ENCODE peak calls at places on chromosomes 3 and 15, in seven cellular contexts. U, B, F, Z, L, I and Y are unnamed samples.

GRCh38 chr3:62542185-62542584 is 168.8 kb upstream of the FEZF2 start:
- DNase-seq in L (no peak), I (no peak), Z (no peak), F (no peak), B (no peak), U (no peak), Y (no peak)

GRCh38 chr15:31465083-31465955 is 138.7 kb downstream of the KLF13 start:
- DNase-seq in Z (no peak), F (no peak), U (no peak), B (no peak), I (no peak), L (no peak), Y (no peak)

GRCh38 chr15:41121951-41122350 is 5.9 kb upstream of the INO80 start:
- DNase-seq in Z (no peak), U (no peak), F (no peak), B (no peak), L (no peak), I (no peak), Y (no peak)

GRCh38 chr15:47384776-47385175 is 332.5 kb upstream of the SEMA6D start:
- DNase-seq in L (no peak), I (no peak), U (no peak), F (no peak), B (no peak), Z (no peak), Y (no peak)

GRCh38 chr3:169243122-169243521 is 420.4 kb downstream of the MECOM start:
- DNase-seq in F (no peak), I (no peak), Z (no peak), L (no peak), U (no peak), B (no peak), Y (no peak)

GRCh38 chr3:151175952-151176351 is 27.1 kb downstream of the GPR171 start:
- DNase-seq in L (no peak), U (no peak), I (no peak), Z (no peak), F (no peak), B (no peak), Y (no peak)

GRCh38 chr15:68208641-68209240 is 3.6 kb upstream of the CALML4 start:
- DNase-seq in F (peak), I (no peak), U (no peak), L (no peak), B (no peak), Z (no peak), Y (no peak)

GRCh38 chr3:75118805-75119204 is 504.3 kb upstream of the CNTN3 start:
- DNase-seq in Z (no peak), F (no peak), L (no peak), I (no peak), U (no peak), B (no peak), Y (no peak)

GRCh38 chr15:47586653-47587224 is 130.6 kb upstream of the SEMA6D start:
- DNase-seq in I (peak), U (peak), F (no peak), Z (no peak), L (peak), B (no peak), Y (no peak)

GRCh38 chr3:186383026-186383993 is 21.3 kb upstream of the DGKG start:
- DNase-seq in L (no peak), B (no peak), I (no peak), Z (no peak), F (no peak), U (peak), Y (no peak)

GRCh38 chr3:50172615-50173220 is 17.6 kb downstream of the SEMA3F start:
- DNase-seq in U (peak), Z (no peak), L (no peak), I (no peak), B (no peak), F (no peak), Y (no peak)

GRCh38 chr15:84944311-84944710 is 37.3 kb upstream of the PDE8A start:
- DNase-seq in I (no peak), U (peak), Z (no peak), B (no peak), L (no peak), F (no peak), Y (no peak)

GRCh38 chr15:47383801-47384200 is 333.5 kb upstream of the SEMA6D start:
- DNase-seq in U (no peak), F (no peak), L (no peak), B (no peak), I (no peak), Z (no peak), Y (no peak)

GRCh38 chr15:43329222-43329959 is 982 bp downstream of the LCMT2 start:
- DNase-seq in F (no peak), Z (no peak), U (no peak), I (no peak), L (peak), B (no peak), Y (no peak)

GRCh38 chr3:34009480-34009844 is 211.0 kb downstream of the PDCD6IP start:
- DNase-seq in L (no peak), B (peak), I (no peak), F (no peak), U (no peak), Z (no peak), Y (no peak)

GRCh38 chr3:194240766-194241165 is 104.8 kb downstream of the HES1 start:
- DNase-seq in Z (no peak), F (no peak), U (no peak), L (no peak), B (no peak), I (no peak), Y (no peak)

GRCh38 chr15:58694641-58695398 is 54.7 kb downstream of the ADAM10 start:
- DNase-seq in F (no peak), I (no peak), U (no peak), Z (no peak), B (no peak), L (no peak), Y (no peak)

GRCh38 chr3:123036352-123037014 is 8.9 kb upstream of the SEMA5B start:
- DNase-seq in I (no peak), Z (peak), B (no peak), F (no peak), U (no peak), L (no peak), Y (no peak)

GRCh38 chr3:108664266-108664665 is 74.7 kb downstream of the DZIP3 start:
- DNase-seq in L (no peak), F (no peak), B (no peak), I (no peak), Z (no peak), U (no peak), Y (no peak)

GRCh38 chr3:47436180-47436579 is 39.6 kb downstream of the SCAP start:
- DNase-seq in I (no peak), F (no peak), Z (no peak), U (no peak), L (no peak), B (no peak), Y (no peak)

GRCh38 chr3:107465064-107465631 is 57.6 kb upstream of the BBX start:
- DNase-seq in U (no peak), B (no peak), F (no peak), L (no peak), Z (no peak), I (no peak), Y (no peak)

GRCh38 chr3:140134231-140134630 is 199.2 kb downstream of the CLSTN2 start:
- DNase-seq in U (no peak), F (no peak), B (no peak), I (no peak), Z (no peak), L (no peak), Y (no peak)

GRCh38 chr3:79263423-79263822 is 504.4 kb downstream of the ROBO1 start:
- DNase-seq in L (no peak), U (no peak), F (no peak), B (no peak), I (no peak), Z (no peak), Y (no peak)

GRCh38 chr3:143070977-143071551 is 48.5 kb upstream of the CHST2 start:
- DNase-seq in U (no peak), B (no peak), L (no peak), Z (peak), I (no peak), F (no peak), Y (no peak)

GRCh38 chr3:171230857-171231256 is 204.3 kb upstream of the SLC2A2 start:
- DNase-seq in L (no peak), I (no peak), B (no peak), F (no peak), Z (no peak), U (no peak), Y (no peak)

GRCh38 chr15:70250208-70251201 is 152.8 kb upstream of the TLE3 start:
- DNase-seq in L (no peak), U (no peak), F (no peak), Z (no peak), I (no peak), B (no peak), Y (no peak)

GRCh38 chr15:91908401-91908800 is 54.9 kb downstream of the SLCO3A1 start:
- DNase-seq in L (no peak), F (no peak), B (peak), U (no peak), I (no peak), Z (no peak), Y (no peak)

GRCh38 chr3:52277972-52278509 is 408 bp downstream of the WDR82 start:
- DNase-seq in F (peak), Z (no peak), B (no peak), U (no peak), I (no peak), L (no peak), Y (no peak)

GRCh38 chr3:168534761-168535160 is 439.0 kb upstream of the GOLIM4 start:
- DNase-seq in B (no peak), U (no peak), I (no peak), L (no peak), Z (no peak), F (no peak), Y (no peak)

GRCh38 chr3:178078933-178079332 is 457.3 kb upstream of the KCNMB2 start:
- DNase-seq in F (no peak), B (no peak), U (no peak), L (no peak), I (no peak), Z (no peak), Y (no peak)

GRCh38 chr15:68552773-68553172 is 26.0 kb upstream of the CORO2B start:
- DNase-seq in Z (no peak), B (peak), I (no peak), F (no peak), U (no peak), L (peak), Y (no peak)

GRCh38 chr15:41574158-41574557 is 15.1 kb downstream of the TYRO3 start:
- DNase-seq in U (no peak), B (no peak), I (no peak), L (no peak), Z (no peak), F (no peak), Y (no peak)

GRCh38 chr15:30921781-30922371 is 18.2 kb downstream of the FAN1 start:
- DNase-seq in Z (no peak), U (peak), L (no peak), B (peak), I (no peak), F (no peak), Y (no peak)

GRCh38 chr15:49242820-49243219 is 72.8 kb downstream of the GALK2 start:
- DNase-seq in Z (peak), L (no peak), B (peak), F (no peak), I (no peak), U (no peak), Y (no peak)

GRCh38 chr3:87088984-87089841 is 98.3 kb upstream of the VGLL3 start:
- DNase-seq in U (peak), L (no peak), I (no peak), F (no peak), B (no peak), Z (peak), Y (no peak)